ENCODE peak calls at places on chromosomes 7 and 10, in six cellular contexts. One of them, this sample, is unnamed.

GRCh38 chr10:1149793-1150637 is 93.8 kb downstream of the WDR37 start:
- DNase-seq in bronchial epithelial cell: no peak
- DNase-seq in activated CD8-positive, alpha-beta T cell treated with anti-CD3 and anti-CD28 coated beads for 36 hours: peak; percentile 67
- DNase-seq in brain microvascular endothelial cell: no peak
- DNase-seq in left ventricle myocardium inferior: no peak
- DNase-seq in body of pancreas: peak; percentile 34
- DNase-seq in this sample: no peak

GRCh38 chr7:17608114-17608833 is 309.8 kb downstream of the AHR start:
- DNase-seq in bronchial epithelial cell: peak; percentile 45
- DNase-seq in activated CD8-positive, alpha-beta T cell treated with anti-CD3 and anti-CD28 coated beads for 36 hours: no peak
- DNase-seq in brain microvascular endothelial cell: peak; percentile 20
- DNase-seq in left ventricle myocardium inferior: no peak
- DNase-seq in body of pancreas: no peak
- DNase-seq in this sample: no peak

GRCh38 chr10:103281753-103282152 is 4.8 kb downstream of the INA start:
- DNase-seq in bronchial epithelial cell: no peak
- DNase-seq in activated CD8-positive, alpha-beta T cell treated with anti-CD3 and anti-CD28 coated beads for 36 hours: no peak
- DNase-seq in brain microvascular endothelial cell: no peak
- DNase-seq in left ventricle myocardium inferior: no peak
- DNase-seq in body of pancreas: no peak
- DNase-seq in this sample: no peak

GRCh38 chr10:52755297-52756062 is 17.1 kb downstream of the MBL2 start:
- DNase-seq in bronchial epithelial cell: peak; percentile 81
- DNase-seq in activated CD8-positive, alpha-beta T cell treated with anti-CD3 and anti-CD28 coated beads for 36 hours: no peak
- DNase-seq in brain microvascular endothelial cell: peak; percentile 84
- DNase-seq in left ventricle myocardium inferior: no peak
- DNase-seq in body of pancreas: no peak
- DNase-seq in this sample: no peak

GRCh38 chr7:93228302-93228701 is 2.0 kb upstream of the HEPACAM2 start:
- DNase-seq in bronchial epithelial cell: peak; percentile 71
- DNase-seq in activated CD8-positive, alpha-beta T cell treated with anti-CD3 and anti-CD28 coated beads for 36 hours: no peak
- DNase-seq in brain microvascular endothelial cell: peak; percentile 31
- DNase-seq in left ventricle myocardium inferior: no peak
- DNase-seq in body of pancreas: no peak
- DNase-seq in this sample: peak; percentile 41

GRCh38 chr10:100401631-100402328 is 54.7 kb downstream of the SCD start:
- DNase-seq in bronchial epithelial cell: no peak
- DNase-seq in activated CD8-positive, alpha-beta T cell treated with anti-CD3 and anti-CD28 coated beads for 36 hours: no peak
- DNase-seq in brain microvascular endothelial cell: no peak
- DNase-seq in left ventricle myocardium inferior: no peak
- DNase-seq in body of pancreas: no peak
- DNase-seq in this sample: no peak

GRCh38 chr10:125849448-125849847 is 26.1 kb downstream of the BCCIP start:
- DNase-seq in bronchial epithelial cell: no peak
- DNase-seq in activated CD8-positive, alpha-beta T cell treated with anti-CD3 and anti-CD28 coated beads for 36 hours: no peak
- DNase-seq in brain microvascular endothelial cell: no peak
- DNase-seq in left ventricle myocardium inferior: no peak
- DNase-seq in body of pancreas: no peak
- DNase-seq in this sample: no peak

GRCh38 chr10:74691164-74691563 is 135.2 kb upstream of the KAT6B start:
- DNase-seq in bronchial epithelial cell: no peak
- DNase-seq in activated CD8-positive, alpha-beta T cell treated with anti-CD3 and anti-CD28 coated beads for 36 hours: no peak
- DNase-seq in brain microvascular endothelial cell: no peak
- DNase-seq in left ventricle myocardium inferior: no peak
- DNase-seq in body of pancreas: no peak
- DNase-seq in this sample: no peak

GRCh38 chr10:87861566-87861952 is 1.8 kb downstream of the KLLN start:
- DNase-seq in bronchial epithelial cell: peak; percentile 88
- DNase-seq in activated CD8-positive, alpha-beta T cell treated with anti-CD3 and anti-CD28 coated beads for 36 hours: peak; percentile 54
- DNase-seq in brain microvascular endothelial cell: peak; percentile 67
- DNase-seq in left ventricle myocardium inferior: peak; percentile 85
- DNase-seq in body of pancreas: peak; percentile 85
- DNase-seq in this sample: peak; percentile 61

GRCh38 chr7:157674715-157675426 is 338.1 kb downstream of the DNAJB6 start:
- DNase-seq in bronchial epithelial cell: no peak
- DNase-seq in activated CD8-positive, alpha-beta T cell treated with anti-CD3 and anti-CD28 coated beads for 36 hours: no peak
- DNase-seq in brain microvascular endothelial cell: no peak
- DNase-seq in left ventricle myocardium inferior: no peak
- DNase-seq in body of pancreas: no peak
- DNase-seq in this sample: no peak

GRCh38 chr10:105885495-105885894 is 1244.4 kb downstream of the SORCS3 start:
- DNase-seq in bronchial epithelial cell: no peak
- DNase-seq in activated CD8-positive, alpha-beta T cell treated with anti-CD3 and anti-CD28 coated beads for 36 hours: no peak
- DNase-seq in brain microvascular endothelial cell: no peak
- DNase-seq in left ventricle myocardium inferior: no peak
- DNase-seq in body of pancreas: no peak
- DNase-seq in this sample: no peak

GRCh38 chr10:7529638-7530037 is 118.8 kb upstream of the SFMBT2 start:
- DNase-seq in bronchial epithelial cell: peak; percentile 2
- DNase-seq in activated CD8-positive, alpha-beta T cell treated with anti-CD3 and anti-CD28 coated beads for 36 hours: peak; percentile 23
- DNase-seq in brain microvascular endothelial cell: no peak
- DNase-seq in left ventricle myocardium inferior: no peak
- DNase-seq in body of pancreas: no peak
- DNase-seq in this sample: no peak

GRCh38 chr10:112558476-112559166 is 111.6 kb downstream of the VTI1A start:
- DNase-seq in bronchial epithelial cell: no peak
- DNase-seq in activated CD8-positive, alpha-beta T cell treated with anti-CD3 and anti-CD28 coated beads for 36 hours: no peak
- DNase-seq in brain microvascular endothelial cell: no peak
- DNase-seq in left ventricle myocardium inferior: no peak
- DNase-seq in body of pancreas: no peak
- DNase-seq in this sample: no peak

GRCh38 chr10:61888744-61889143 is 12.8 kb upstream of the ARID5B start:
- DNase-seq in bronchial epithelial cell: peak; percentile 75
- DNase-seq in activated CD8-positive, alpha-beta T cell treated with anti-CD3 and anti-CD28 coated beads for 36 hours: no peak
- DNase-seq in brain microvascular endothelial cell: no peak
- DNase-seq in left ventricle myocardium inferior: no peak
- DNase-seq in body of pancreas: no peak
- DNase-seq in this sample: no peak

GRCh38 chr10:30197186-30197585 is 137.8 kb upstream of the JCAD start:
- DNase-seq in bronchial epithelial cell: no peak
- DNase-seq in activated CD8-positive, alpha-beta T cell treated with anti-CD3 and anti-CD28 coated beads for 36 hours: no peak
- DNase-seq in brain microvascular endothelial cell: no peak
- DNase-seq in left ventricle myocardium inferior: no peak
- DNase-seq in body of pancreas: no peak
- DNase-seq in this sample: no peak

GRCh38 chr7:35623381-35623780 is 71.6 kb downstream of the HERPUD2 start:
- DNase-seq in bronchial epithelial cell: no peak
- DNase-seq in activated CD8-positive, alpha-beta T cell treated with anti-CD3 and anti-CD28 coated beads for 36 hours: no peak
- DNase-seq in brain microvascular endothelial cell: no peak
- DNase-seq in left ventricle myocardium inferior: no peak
- DNase-seq in body of pancreas: no peak
- DNase-seq in this sample: no peak

GRCh38 chr10:48444266-48444665 is 137.8 kb downstream of the MAPK8 start:
- DNase-seq in bronchial epithelial cell: peak; percentile 54
- DNase-seq in activated CD8-positive, alpha-beta T cell treated with anti-CD3 and anti-CD28 coated beads for 36 hours: no peak
- DNase-seq in brain microvascular endothelial cell: peak; percentile 28
- DNase-seq in left ventricle myocardium inferior: no peak
- DNase-seq in body of pancreas: no peak
- DNase-seq in this sample: peak; percentile 15

GRCh38 chr7:42736931-42737330 is 174.9 kb downstream of the C7orf25 start:
- DNase-seq in bronchial epithelial cell: peak; percentile 21
- DNase-seq in activated CD8-positive, alpha-beta T cell treated with anti-CD3 and anti-CD28 coated beads for 36 hours: no peak
- DNase-seq in brain microvascular endothelial cell: no peak
- DNase-seq in left ventricle myocardium inferior: no peak
- DNase-seq in body of pancreas: no peak
- DNase-seq in this sample: no peak
- TF ChIP-seq CTCF in bronchial epithelial cell: peak; percentile 43
- TF ChIP-seq CTCF in activated CD8-positive, alpha-beta T cell treated with anti-CD3 and anti-CD28 coated beads for 36 hours: no peak
- TF ChIP-seq CTCF in brain microvascular endothelial cell: peak; percentile 53
- TF ChIP-seq CTCF in left ventricle myocardium inferior: no peak
- TF ChIP-seq CTCF in body of pancreas: no peak
- TF ChIP-seq CTCF in this sample: no peak

GRCh38 chr7:124992881-124993562 is 63.4 kb upstream of the POT1 start:
- DNase-seq in bronchial epithelial cell: peak; percentile 88
- DNase-seq in activated CD8-positive, alpha-beta T cell treated with anti-CD3 and anti-CD28 coated beads for 36 hours: no peak
- DNase-seq in brain microvascular endothelial cell: peak; percentile 91
- DNase-seq in left ventricle myocardium inferior: no peak
- DNase-seq in body of pancreas: no peak
- DNase-seq in this sample: no peak

DNA sequence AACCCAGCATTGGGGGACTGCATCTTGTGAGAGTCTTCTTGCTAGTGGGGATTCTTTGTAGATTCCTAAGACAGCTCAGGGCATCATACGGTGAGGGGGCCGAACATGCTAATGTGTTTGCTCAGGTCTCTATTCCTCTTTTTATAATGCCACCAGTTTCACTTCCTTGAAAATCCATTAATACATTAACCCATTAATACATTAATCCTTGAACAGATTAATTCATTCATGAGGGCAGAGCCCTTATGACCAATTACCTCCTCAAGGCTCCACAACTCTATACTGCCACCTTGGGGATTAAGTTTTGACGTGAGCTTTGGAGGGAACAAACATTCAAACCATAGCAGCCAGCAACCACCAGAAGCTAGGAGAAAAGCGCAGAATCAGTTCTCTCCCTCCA is 67.2 kb upstream of the POT1 start:
- DNase-seq in bronchial epithelial cell: peak; percentile 30
- DNase-seq in activated CD8-positive, alpha-beta T cell treated with anti-CD3 and anti-CD28 coated beads for 36 hours: no peak
- DNase-seq in brain microvascular endothelial cell: no peak
- DNase-seq in left ventricle myocardium inferior: no peak
- DNase-seq in body of pancreas: no peak
- DNase-seq in this sample: peak; percentile 4
- TF ChIP-seq CTCF in bronchial epithelial cell: peak; percentile 11
- TF ChIP-seq CTCF in activated CD8-positive, alpha-beta T cell treated with anti-CD3 and anti-CD28 coated beads for 36 hours: no peak
- TF ChIP-seq CTCF in brain microvascular endothelial cell: peak; percentile 65
- TF ChIP-seq CTCF in left ventricle myocardium inferior: peak; percentile 21
- TF ChIP-seq CTCF in body of pancreas: no peak
- TF ChIP-seq CTCF in this sample: peak; percentile 49

DNA sequence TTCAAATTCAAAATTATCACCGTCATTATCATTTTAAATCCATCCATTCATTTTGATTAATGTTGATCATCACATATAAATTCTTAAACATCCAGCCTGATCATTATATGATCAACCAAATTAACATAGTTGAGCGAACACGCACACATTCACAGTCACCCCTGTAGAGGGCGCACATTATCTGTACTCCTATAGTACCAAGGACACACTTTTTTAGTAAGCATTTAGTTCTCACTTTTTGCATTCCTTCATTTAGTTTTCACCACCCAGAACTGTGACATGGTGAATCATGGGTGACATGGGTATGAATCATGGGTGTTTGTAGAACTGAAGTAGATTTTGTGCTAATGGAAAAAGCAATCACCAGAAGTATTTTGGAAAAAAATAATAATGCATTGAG is 26.0 kb upstream of the ZNF735 start:
- DNase-seq in bronchial epithelial cell: peak; percentile 21
- DNase-seq in activated CD8-positive, alpha-beta T cell treated with anti-CD3 and anti-CD28 coated beads for 36 hours: peak; percentile 42
- DNase-seq in brain microvascular endothelial cell: no peak
- DNase-seq in left ventricle myocardium inferior: no peak
- DNase-seq in body of pancreas: no peak
- DNase-seq in this sample: no peak
- TF ChIP-seq CTCF in bronchial epithelial cell: no peak
- TF ChIP-seq CTCF in activated CD8-positive, alpha-beta T cell treated with anti-CD3 and anti-CD28 coated beads for 36 hours: peak; percentile 45
- TF ChIP-seq CTCF in brain microvascular endothelial cell: peak; percentile 14
- TF ChIP-seq CTCF in left ventricle myocardium inferior: peak; percentile 51
- TF ChIP-seq CTCF in body of pancreas: peak; percentile 5
- TF ChIP-seq CTCF in this sample: no peak

GRCh38 chr10:4247379-4247778 is 462.4 kb upstream of the KLF6 start:
- DNase-seq in bronchial epithelial cell: peak; percentile 48
- DNase-seq in activated CD8-positive, alpha-beta T cell treated with anti-CD3 and anti-CD28 coated beads for 36 hours: no peak
- DNase-seq in brain microvascular endothelial cell: no peak
- DNase-seq in left ventricle myocardium inferior: no peak
- DNase-seq in body of pancreas: no peak
- DNase-seq in this sample: no peak
- TF ChIP-seq CTCF in bronchial epithelial cell: no peak
- TF ChIP-seq CTCF in activated CD8-positive, alpha-beta T cell treated with anti-CD3 and anti-CD28 coated beads for 36 hours: no peak
- TF ChIP-seq CTCF in brain microvascular endothelial cell: no peak
- TF ChIP-seq CTCF in left ventricle myocardium inferior: no peak
- TF ChIP-seq CTCF in body of pancreas: no peak
- TF ChIP-seq CTCF in this sample: no peak

GRCh38 chr7:56063882-56064625 is at the start of gene SUMF2:
- DNase-seq in bronchial epithelial cell: peak; percentile 74
- DNase-seq in activated CD8-positive, alpha-beta T cell treated with anti-CD3 and anti-CD28 coated beads for 36 hours: peak; percentile 89
- DNase-seq in brain microvascular endothelial cell: peak; percentile 74
- DNase-seq in left ventricle myocardium inferior: peak; percentile 94
- DNase-seq in body of pancreas: peak; percentile 87
- DNase-seq in this sample: peak; percentile 98
- TF ChIP-seq CTCF in bronchial epithelial cell: peak; percentile 10
- TF ChIP-seq CTCF in activated CD8-positive, alpha-beta T cell treated with anti-CD3 and anti-CD28 coated beads for 36 hours: no peak
- TF ChIP-seq CTCF in brain microvascular endothelial cell: peak; percentile 22
- TF ChIP-seq CTCF in left ventricle myocardium inferior: peak; percentile 41
- TF ChIP-seq CTCF in body of pancreas: peak; percentile 27
- TF ChIP-seq CTCF in this sample: no peak

GRCh38 chr7:74625446-74625845 is 32.1 kb upstream of the GTF2I start:
- DNase-seq in bronchial epithelial cell: peak; percentile 38
- DNase-seq in activated CD8-positive, alpha-beta T cell treated with anti-CD3 and anti-CD28 coated beads for 36 hours: no peak
- DNase-seq in brain microvascular endothelial cell: peak; percentile 8
- DNase-seq in left ventricle myocardium inferior: no peak
- DNase-seq in body of pancreas: no peak
- DNase-seq in this sample: no peak
- TF ChIP-seq CTCF in bronchial epithelial cell: no peak
- TF ChIP-seq CTCF in activated CD8-positive, alpha-beta T cell treated with anti-CD3 and anti-CD28 coated beads for 36 hours: no peak
- TF ChIP-seq CTCF in brain microvascular endothelial cell: no peak
- TF ChIP-seq CTCF in left ventricle myocardium inferior: peak; percentile 34
- TF ChIP-seq CTCF in body of pancreas: no peak
- TF ChIP-seq CTCF in this sample: no peak

DNA sequence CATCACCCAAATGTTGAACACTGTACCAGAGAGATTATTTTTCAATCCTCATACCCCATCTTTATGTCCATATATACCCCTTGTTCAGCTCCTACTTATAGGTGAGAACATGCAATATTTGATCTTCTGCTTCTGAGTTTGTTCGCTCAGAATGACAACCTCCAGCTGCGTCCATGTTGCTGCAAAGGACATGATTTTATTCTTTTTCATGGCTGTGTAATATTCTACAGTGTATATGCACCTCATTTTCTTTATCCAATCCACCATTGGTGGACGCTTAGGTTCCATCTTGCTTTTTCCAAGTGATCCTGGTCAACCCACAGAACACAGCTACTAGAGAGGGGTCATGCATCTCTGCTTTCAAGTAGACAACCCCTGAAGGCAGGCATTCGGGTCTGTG is 99.5 kb downstream of the MYL10 start:
- DNase-seq in bronchial epithelial cell: no peak
- DNase-seq in activated CD8-positive, alpha-beta T cell treated with anti-CD3 and anti-CD28 coated beads for 36 hours: no peak
- DNase-seq in brain microvascular endothelial cell: no peak
- DNase-seq in left ventricle myocardium inferior: no peak
- DNase-seq in body of pancreas: no peak
- DNase-seq in this sample: no peak
- TF ChIP-seq CTCF in bronchial epithelial cell: no peak
- TF ChIP-seq CTCF in activated CD8-positive, alpha-beta T cell treated with anti-CD3 and anti-CD28 coated beads for 36 hours: no peak
- TF ChIP-seq CTCF in brain microvascular endothelial cell: no peak
- TF ChIP-seq CTCF in left ventricle myocardium inferior: no peak
- TF ChIP-seq CTCF in body of pancreas: no peak
- TF ChIP-seq CTCF in this sample: no peak

GRCh38 chr10:124217906-124218769 is 124.7 kb upstream of the CHST15 start:
- DNase-seq in bronchial epithelial cell: peak; percentile 47
- DNase-seq in activated CD8-positive, alpha-beta T cell treated with anti-CD3 and anti-CD28 coated beads for 36 hours: no peak
- DNase-seq in brain microvascular endothelial cell: no peak
- DNase-seq in left ventricle myocardium inferior: no peak
- DNase-seq in body of pancreas: no peak
- DNase-seq in this sample: no peak
- TF ChIP-seq CTCF in bronchial epithelial cell: peak; percentile 25
- TF ChIP-seq CTCF in activated CD8-positive, alpha-beta T cell treated with anti-CD3 and anti-CD28 coated beads for 36 hours: no peak
- TF ChIP-seq CTCF in brain microvascular endothelial cell: no peak
- TF ChIP-seq CTCF in left ventricle myocardium inferior: no peak
- TF ChIP-seq CTCF in body of pancreas: no peak
- TF ChIP-seq CTCF in this sample: no peak

This sample was measured in GM10248.